ENCODE peak calls at places on chromosomes 5 and 9, in four cellular contexts. N is breast epithelium, B is progenitor cell of endocrine pancreas, Y is upper lobe of right lung. H is an unnamed sample.

GRCh38 chr9:2234371-2234893 is 219.3 kb downstream of the SMARCA2 start:
- DNase-seq in N (no peak), B (no peak), Y (no peak), H (no peak)

GRCh38 chr5:97164846-97165245 is 18.2 kb downstream of the RIOK2 start:
- DNase-seq in N (no peak), B (no peak), Y (no peak), H (no peak)

GRCh38 chr5:62112689-62113220 is 193.3 kb upstream of the KIF2A start:
- DNase-seq in N (no peak), B (no peak), Y (no peak), H (no peak)

GRCh38 chr5:41843456-41844112 is 26.6 kb downstream of the OXCT1 start:
- DNase-seq in N (no peak), B (no peak), Y (no peak), H (no peak)

GRCh38 chr5:7321724-7322123 is 74.2 kb upstream of the ADCY2 start:
- DNase-seq in N (no peak), B (no peak), Y (no peak), H (no peak)

GRCh38 chr5:135829179-135829578 is 5.3 kb upstream of the SLC25A48 start:
- DNase-seq in N (no peak), B (no peak), Y (no peak), H (peak; percentile 58)

GRCh38 chr5:101535626-101536025 is 632.5 kb upstream of the ST8SIA4 start:
- DNase-seq in N (no peak), B (no peak), Y (no peak), H (no peak)

GRCh38 chr5:40409600-40409999 is 270.1 kb upstream of the PTGER4 start:
- DNase-seq in N (no peak), B (no peak), Y (no peak), H (no peak)

GRCh38 chr5:177142029-177142681 is 8.6 kb downstream of the NSD1 start:
- DNase-seq in N (no peak), B (no peak), Y (no peak), H (no peak)

GRCh38 chr9:19493174-19493811 is 84.5 kb downstream of the ACER2 start:
- DNase-seq in N (peak; percentile 19), B (peak; percentile 32), Y (no peak), H (no peak)

GRCh38 chr5:115586525-115587146 is 15.6 kb downstream of the TICAM2 start:
- DNase-seq in N (no peak), B (no peak), Y (no peak), H (no peak)

GRCh38 chr5:93585753-93586385 is 2.8 kb downstream of the NR2F1 start:
- DNase-seq in N (no peak), B (no peak), Y (no peak), H (no peak)

GRCh38 chr9:129318121-129319075 is 140.3 kb upstream of the IER5L start:
- DNase-seq in N (no peak), B (no peak), Y (peak; percentile 53), H (peak; percentile 62)

GRCh38 chr5:179411161-179411841 is 66.0 kb upstream of the ADAMTS2 start:
- DNase-seq in N (no peak), B (no peak), Y (no peak), H (peak; percentile 62)

GRCh38 chr9:121979736-121980135 is 113.4 kb downstream of the TTLL11 start:
- DNase-seq in N (no peak), B (no peak), Y (no peak), H (no peak)

GRCh38 chr9:96553070-96553469 is 66.6 kb downstream of the CDC14B start:
- DNase-seq in N (no peak), B (no peak), Y (no peak), H (no peak)

GRCh38 chr5:12636209-12636608 is 732.0 kb upstream of the CTNND2 start:
- DNase-seq in N (no peak), B (no peak), Y (no peak), H (no peak)

GRCh38 chr5:9284781-9285307 is 261.0 kb downstream of the SEMA5A start:
- DNase-seq in N (no peak), B (no peak), Y (no peak), H (no peak)

GRCh38 chr9:10252174-10252573 is 360.6 kb downstream of the PTPRD start:
- DNase-seq in N (no peak), B (no peak), Y (no peak), H (no peak)

GRCh38 chr9:12414514-12414913 is 278.7 kb upstream of the TYRP1 start:
- DNase-seq in N (no peak), B (no peak), Y (no peak), H (no peak)

GRCh38 chr9:99947395-99947794 is 40.9 kb downstream of the STX17 start:
- DNase-seq in N (no peak), B (no peak), Y (no peak), H (no peak)

DNA sequence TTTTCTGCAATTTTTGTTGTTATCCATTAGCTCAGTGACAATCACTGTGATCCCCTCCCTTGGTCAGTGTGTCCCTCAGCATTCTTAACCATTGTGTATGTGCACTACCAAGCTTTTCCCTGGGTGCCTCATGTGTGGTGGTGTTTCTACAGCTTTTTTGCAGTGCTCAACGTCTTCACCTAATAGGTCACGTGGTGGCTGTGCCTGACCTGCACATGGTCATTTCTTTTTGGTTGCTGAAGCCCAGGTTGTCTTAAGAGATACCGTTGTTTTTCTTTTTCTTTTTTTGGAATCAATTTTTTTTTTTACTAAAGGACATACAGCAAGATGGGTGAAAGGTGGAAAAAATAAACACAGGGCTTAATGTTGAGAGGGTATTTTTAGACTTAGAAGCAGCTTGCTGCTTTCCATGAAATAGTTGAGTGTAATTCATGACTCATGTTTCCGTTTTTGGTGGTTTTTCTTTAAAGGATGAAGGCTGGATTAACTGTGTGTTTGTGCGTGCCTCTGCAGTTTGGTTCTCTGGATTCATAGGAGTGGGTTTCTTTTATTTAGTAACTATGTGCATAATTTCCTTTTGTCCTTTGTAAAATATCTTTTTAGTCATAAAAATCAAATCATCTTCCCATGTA is 22.2 kb downstream of the SH3GL2 start:
- DNase-seq in N (no peak), B (no peak), Y (no peak), H (no peak)
- TF ChIP-seq CTCF in N (no peak), B (no peak), Y (no peak), H (no peak)

GRCh38 chr9:70120834-70121510 is 77.3 kb downstream of the MAMDC2 start:
- DNase-seq in N (no peak), B (no peak), Y (no peak), H (no peak)
- TF ChIP-seq CTCF in N (no peak), B (no peak), Y (no peak), H (no peak)

GRCh38 chr5:33303696-33304095 is 137.1 kb upstream of the TARS1 start:
- DNase-seq in N (no peak), B (no peak), Y (no peak), H (no peak)

GRCh38 chr5:33300209-33300742 is 140.5 kb upstream of the TARS1 start:
- DNase-seq in N (no peak), B (no peak), Y (no peak), H (no peak)

GRCh38 chr5:33299621-33300208 is 141.1 kb upstream of the TARS1 start:
- DNase-seq in N (no peak), B (no peak), Y (no peak), H (no peak)

DNA sequence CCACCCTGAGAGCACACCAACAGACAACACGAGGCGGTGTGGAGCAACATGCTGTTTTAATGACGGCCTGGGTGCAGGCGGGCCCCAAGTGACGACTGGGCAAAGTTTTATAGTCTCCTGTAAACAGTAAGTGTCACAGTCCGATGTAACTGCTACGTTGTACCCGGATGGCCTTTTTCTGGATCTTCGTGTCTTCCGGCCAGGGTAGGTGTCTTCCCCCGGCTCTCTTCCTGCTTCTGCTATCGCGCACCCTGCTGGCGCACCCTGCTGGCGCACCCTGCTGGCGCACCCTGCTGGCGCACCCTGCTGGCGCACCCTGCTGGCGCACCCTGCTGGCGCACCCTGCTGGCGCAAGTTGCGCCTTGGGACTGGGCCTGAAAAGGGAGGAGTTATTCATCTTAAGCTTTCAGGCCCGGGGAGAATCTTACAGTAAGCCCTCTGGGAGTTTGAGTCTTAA is 143.0 kb upstream of the TARS1 start:
- DNase-seq in N (no peak), B (no peak), Y (no peak), H (no peak)
- TF ChIP-seq CTCF in N (no peak), B (peak; percentile 19), Y (peak; percentile 22), H (peak; percentile 42)

DNA sequence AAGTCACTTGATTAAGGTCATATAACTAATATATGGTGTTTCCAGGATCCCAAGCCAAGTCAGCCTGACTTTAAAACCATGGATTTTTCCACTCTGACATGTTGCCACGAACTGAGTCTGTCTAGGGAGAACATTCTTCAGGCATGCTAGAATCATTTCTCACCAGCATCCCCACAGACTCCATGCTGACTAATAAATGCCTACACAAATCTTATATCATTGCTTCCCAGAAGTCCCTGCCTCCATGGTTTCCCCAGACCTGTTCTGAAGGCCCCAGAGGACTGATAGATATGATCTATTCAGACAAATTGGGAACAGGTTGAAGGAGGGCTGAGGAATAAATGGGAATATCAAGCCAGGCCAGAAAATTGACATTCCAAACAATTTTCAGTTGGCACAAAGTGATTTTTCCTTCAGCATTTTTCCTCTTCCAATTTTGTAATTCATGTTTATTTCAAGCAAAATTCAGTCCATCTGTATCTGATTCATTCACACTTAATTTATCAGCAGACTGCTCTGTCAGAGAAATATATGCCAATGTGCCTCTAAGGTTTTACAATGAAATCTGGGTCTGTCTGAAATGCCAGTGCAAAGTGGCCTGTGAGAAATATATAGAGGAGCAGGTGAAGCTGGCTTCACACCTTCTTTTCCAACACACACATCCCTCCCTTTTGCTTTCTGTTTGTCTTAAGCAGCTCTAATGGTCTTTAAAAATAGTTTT is 413.6 kb upstream of the TNC start:
- DNase-seq in N (no peak), B (no peak), Y (no peak), H (no peak)
- TF ChIP-seq CTCF in N (no peak), B (no peak), Y (no peak), H (no peak)

DNA sequence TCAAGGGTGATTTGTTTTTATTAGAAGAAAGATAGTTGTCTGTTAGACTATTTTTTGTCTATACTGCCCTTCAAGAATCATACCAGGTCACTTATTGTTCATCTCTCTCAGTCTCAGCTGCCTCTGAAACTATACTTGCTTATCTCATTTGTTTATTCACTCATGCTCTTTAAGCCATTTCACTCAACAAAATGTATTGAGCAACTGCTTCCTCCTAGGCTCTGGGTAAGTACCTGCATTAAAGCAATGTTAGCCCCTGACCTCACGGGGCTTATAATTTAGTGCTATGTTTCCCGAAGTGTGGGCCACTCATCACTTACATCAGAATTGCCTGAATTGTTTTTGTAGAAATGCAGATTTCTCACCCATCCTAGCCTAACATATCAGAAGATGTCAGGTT is 100.9 kb downstream of the DPYSL3 start:
- DNase-seq in N (no peak), B (no peak), Y (no peak), H (no peak)
- TF ChIP-seq CTCF in N (no peak), B (no peak), Y (no peak), H (no peak)

GRCh38 chr9:113580954-113581311 is 117.4 kb downstream of the RGS3 start:
- DNase-seq in N (no peak), B (no peak), Y (no peak), H (no peak)

GRCh38 chr9:113582698-113583200 is 119.2 kb downstream of the RGS3 start:
- DNase-seq in N (no peak), B (no peak), Y (no peak), H (no peak)

GRCh38 chr9:113583511-113584470 is 120.3 kb downstream of the RGS3 start:
- DNase-seq in N (no peak), B (no peak), Y (no peak), H (no peak)

GRCh38 chr9:113580041-113580953 is 116.8 kb downstream of the RGS3 start:
- DNase-seq in N (peak; percentile 88), B (no peak), Y (peak; percentile 97), H (no peak)

GRCh38 chr9:113581865-113582697 is 118.6 kb downstream of the RGS3 start:
- DNase-seq in N (peak; percentile 56), B (no peak), Y (peak; percentile 89), H (no peak)
- TF ChIP-seq CTCF in N (no peak), B (no peak), Y (peak; percentile 46), H (no peak)

GRCh38 chr5:174533127-174533453 is 191.3 kb upstream of the MSX2 start:
- DNase-seq in N (no peak), B (no peak), Y (no peak), H (no peak)
- TF ChIP-seq CTCF in N (no peak), B (no peak), Y (no peak), H (no peak)

H was measured in type B pancreatic cell.